ENCODE peak calls at places on chromosome 14, in seven cellular contexts. N is B cell; E is AG20443; B is NCI-H1092 treated with DMSO at 0.1 percent for 48 hours; D is A549; K is ELR; J is stimulated activated CD8-positive, alpha-beta memory T cell treated with anti-CD3 and anti-CD28 coated beads, Interleukin-4, amount 100 ng/mL, for 24 hours. X is an unnamed sample.

GRCh38 chr14:104113631-104114420 is 24.6 kb upstream of the KIF26A start:
- DNase-seq in N (no peak), E (no peak), B (no peak), J (no peak), K (no peak), D (no peak), X (peak; percentile 0)

GRCh38 chr14:65471038-65471878 is 58.7 kb downstream of the FUT8 start:
- DNase-seq in B (no peak), D (no peak), N (peak; percentile 16), K (no peak), E (no peak), J (no peak), X (no peak)

GRCh38 chr14:95482967-95483842 is 33.2 kb downstream of the SYNE3 start:
- DNase-seq in K (peak; percentile 96), B (no peak), N (no peak), E (peak; percentile 94), J (no peak), D (peak; percentile 67), X (peak; percentile 71)

GRCh38 chr14:97977711-97978261 is 1180.6 kb downstream of the VRK1 start:
- DNase-seq in E (peak; percentile 8), K (no peak), J (peak; percentile 59), D (no peak), B (peak; percentile 91), N (no peak), X (peak; percentile 5)

GRCh38 chr14:65495196-65495595 is 82.7 kb downstream of the FUT8 start:
- DNase-seq in N (no peak), D (no peak), B (no peak), E (peak; percentile 12), J (no peak), K (peak; percentile 43), X (no peak)

GRCh38 chr14:95557832-95558231 is 23.0 kb downstream of the GLRX5 start:
- DNase-seq in B (no peak), D (no peak), K (no peak), J (no peak), E (no peak), N (no peak), X (no peak)

GRCh38 chr14:102805454-102805891 is 28.2 kb downstream of the TRAF3 start:
- DNase-seq in K (peak; percentile 91), B (no peak), E (peak; percentile 59), D (no peak), N (no peak), J (peak; percentile 22), X (no peak)

GRCh38 chr14:54782803-54783659 is 119.6 kb downstream of the GCH1 start:
- DNase-seq in N (peak; percentile 64), B (peak; percentile 73), E (no peak), K (no peak), D (peak; percentile 34), J (no peak), X (peak; percentile 12)

GRCh38 chr14:61152851-61153364 is 128.2 kb downstream of the TMEM30B start:
- DNase-seq in N (no peak), J (no peak), D (no peak), E (no peak), K (peak; percentile 28), B (no peak), X (no peak)

GRCh38 chr14:36161781-36162180 is 14.7 kb downstream of the PTCSC3 start:
- DNase-seq in B (no peak), J (no peak), N (no peak), K (no peak), D (no peak), E (no peak), X (peak; percentile 24)

GRCh38 chr14:34053666-34054065 is 102.8 kb upstream of the EGLN3 start:
- DNase-seq in B (no peak), K (no peak), D (no peak), E (no peak), J (no peak), N (no peak), X (no peak)